ENCODE peak calls at places on chromosomes 11 and 22, in eight cellular contexts. J is NCI-H69, X is A673, K is astrocyte, R is iris pigment epithelial cell, U is NCI-H510A treated with DMSO at 0.1 percent for 48 hours, Z is mesenchymal stem cell, G is RCC 7860. S is an unnamed sample.

GRCh38 chr11:77090046-77090372 is 12.6 kb upstream of the OMP start:
- DNase-seq in J (no peak), X (no peak), K (no peak), R (no peak), U (no peak), Z (no peak), G (no peak), S (no peak)

GRCh38 chr11:57491371-57492061 is 24.0 kb downstream of the SLC43A1 start:
- DNase-seq in J (peak; percentile 54), X (peak; percentile 67), K (no peak), R (peak; percentile 14), U (peak; percentile 7), Z (no peak), G (no peak), S (no peak)

GRCh38 chr11:31813242-31813960 is 2.3 kb upstream of the PAX6 start:
- DNase-seq in J (peak; percentile 75), X (peak; percentile 82), K (peak; percentile 38), R (no peak), U (no peak), Z (no peak), G (no peak), S (no peak)

GRCh38 chr22:21000215-21000986 is 1.5 kb downstream of the THAP7 start:
- DNase-seq in J (peak; percentile 33), X (no peak), K (no peak), R (no peak), U (no peak), Z (no peak), G (no peak), S (no peak)

GRCh38 chr11:20966489-20966888 is 297.1 kb downstream of the NELL1 start:
- DNase-seq in J (peak; percentile 92), X (no peak), K (no peak), R (no peak), U (no peak), Z (no peak), G (no peak), S (no peak)

GRCh38 chr11:73795925-73796632 is 8.4 kb downstream of the MRPL48 start:
- DNase-seq in J (no peak), X (peak; percentile 25), K (no peak), R (no peak), U (no peak), Z (no peak), G (no peak), S (no peak)

GRCh38 chr11:128913806-128914205 is 22.6 kb downstream of the KCNJ5 start:
- DNase-seq in J (no peak), X (no peak), K (no peak), R (no peak), U (no peak), Z (no peak), G (no peak), S (no peak)

GRCh38 chr22:49302150-49302460 is 525.6 kb downstream of the BRD1 start:
- DNase-seq in J (no peak), X (no peak), K (no peak), R (no peak), U (no peak), Z (no peak), G (no peak), S (no peak)

GRCh38 chr22:47291565-47292495 is 529.4 kb downstream of the TBC1D22A start:
- DNase-seq in J (no peak), X (no peak), K (no peak), R (no peak), U (no peak), Z (no peak), G (no peak), S (no peak)

GRCh38 chr11:36409152-36409713 is 100.8 kb downstream of the TRAF6 start:
- DNase-seq in J (no peak), X (no peak), K (peak; percentile 81), R (peak; percentile 93), U (no peak), Z (peak; percentile 60), G (no peak), S (no peak)

GRCh38 chr22:46481386-46481785 is 56.0 kb downstream of the CELSR1 start:
- DNase-seq in J (no peak), X (no peak), K (no peak), R (no peak), U (no peak), Z (no peak), G (no peak), S (no peak)

GRCh38 chr11:1303973-1304372 is 5.5 kb downstream of the TOLLIP start:
- DNase-seq in J (no peak), X (no peak), K (peak; percentile 32), R (no peak), U (no peak), Z (no peak), G (no peak), S (peak; percentile 20)

GRCh38 chr22:29855611-29856181 is 17.6 kb upstream of the ASCC2 start:
- DNase-seq in J (peak; percentile 23), X (no peak), K (no peak), R (no peak), U (no peak), Z (no peak), G (no peak), S (no peak)

GRCh38 chr11:2346586-2347335 is 30.3 kb upstream of the CD81 start:
- DNase-seq in J (no peak), X (no peak), K (no peak), R (no peak), U (no peak), Z (no peak), G (no peak), S (no peak)

GRCh38 chr11:122159173-122159701 is 43.2 kb upstream of the BLID start:
- DNase-seq in J (peak; percentile 51), X (peak; percentile 90), K (peak; percentile 78), R (peak; percentile 65), U (no peak), Z (peak; percentile 66), G (no peak), S (peak; percentile 43)

GRCh38 chr11:13038366-13038765 is 29.2 kb downstream of the RASSF10 start:
- DNase-seq in J (no peak), X (no peak), K (no peak), R (no peak), U (no peak), Z (no peak), G (no peak), S (peak; percentile 41)

GRCh38 chr11:6746086-6746618 is 25.6 kb downstream of the OR2AG2 start:
- DNase-seq in J (no peak), X (no peak), K (no peak), R (peak; percentile 31), U (no peak), Z (peak; percentile 15), G (no peak), S (no peak)

GRCh38 chr22:44383652-44384562 is 71.2 kb upstream of the SHISAL1 start:
- DNase-seq in J (peak; percentile 24), X (no peak), K (no peak), R (no peak), U (no peak), Z (no peak), G (no peak), S (no peak)

GRCh38 chr11:1513326-1514296 is 27.0 kb upstream of the MOB2 start:
- DNase-seq in J (no peak), X (no peak), K (no peak), R (no peak), U (no peak), Z (no peak), G (no peak), S (no peak)

GRCh38 chr22:40748388-40748970 is 69.2 kb downstream of the MCHR1 start:
- DNase-seq in J (no peak), X (no peak), K (no peak), R (no peak), U (no peak), Z (no peak), G (no peak), S (no peak)

GRCh38 chr11:28618426-28618825 is 510.2 kb downstream of the METTL15 start:
- DNase-seq in J (no peak), X (peak; percentile 24), K (peak; percentile 10), R (peak; percentile 49), U (no peak), Z (no peak), G (no peak), S (no peak)

GRCh38 chr22:42500164-42500835 is 19.3 kb downstream of the RRP7A start:
- DNase-seq in J (no peak), X (peak; percentile 81), K (peak; percentile 40), R (peak; percentile 75), U (no peak), Z (peak; percentile 61), G (no peak), S (peak; percentile 33)